ENCODE peak calls at places on chromosomes 7 and 10, in eight cellular contexts. O, B, K, W, P, E, I and U are unnamed samples.

GRCh38 chr7:27113991-27114866 is 11.7 kb upstream of the HOXA2 start:
- DNase-seq in O (peak; percentile 67), P (no peak), I (no peak), K (no peak), B (peak; percentile 46), W (no peak), E (no peak), U (no peak)

GRCh38 chr10:68221196-68221595 is 10.7 kb downstream of the ATOH7 start:
- DNase-seq in O (no peak), I (no peak), P (no peak), E (no peak), K (no peak), B (no peak), W (no peak), U (no peak)

GRCh38 chr10:126917375-126917774 is 12.1 kb downstream of the DOCK1 start:
- DNase-seq in B (no peak), P (no peak), K (peak; percentile 49), W (no peak), I (no peak), E (no peak), O (no peak), U (peak; percentile 35)

GRCh38 chr7:29319719-29320521 is 125.3 kb downstream of the CHN2 start:
- DNase-seq in E (no peak), B (no peak), I (no peak), P (peak; percentile 3), W (peak; percentile 87), O (no peak), K (no peak), U (no peak)

GRCh38 chr7:55565693-55566092 is 6.6 kb downstream of the VOPP1 start:
- DNase-seq in I (peak; percentile 58), B (no peak), W (no peak), K (no peak), E (no peak), P (no peak), O (no peak), U (no peak)

GRCh38 chr10:7484456-7485266 is 73.8 kb upstream of the SFMBT2 start:
- DNase-seq in O (no peak), I (peak; percentile 52), P (peak; percentile 75), K (no peak), E (no peak), B (no peak), W (no peak), U (no peak)

GRCh38 chr7:18179058-18179457 is 151.4 kb upstream of the PRPS1L1 start:
- DNase-seq in W (no peak), B (no peak), O (no peak), I (no peak), K (no peak), E (no peak), P (no peak), U (no peak)

GRCh38 chr10:88385601-88386203 is 197.4 kb downstream of the RNLS start:
- DNase-seq in O (peak; percentile 13), K (peak; percentile 89), E (peak; percentile 32), I (peak; percentile 85), P (peak; percentile 96), W (no peak), B (peak; percentile 37), U (no peak)

GRCh38 chr7:5657901-5658300 is 123.6 kb downstream of the RNF216 start:
- DNase-seq in I (no peak), W (no peak), P (no peak), E (no peak), B (no peak), O (no peak), K (no peak), U (no peak)

GRCh38 chr7:127900735-127901685 is 130.2 kb downstream of the LRRC4 start:
- DNase-seq in W (no peak), E (no peak), O (no peak), K (peak; percentile 39), I (no peak), P (no peak), B (no peak), U (no peak)

GRCh38 chr10:119775529-119775928 is 49.7 kb downstream of the INPP5F start:
- DNase-seq in B (no peak), W (no peak), P (no peak), E (no peak), K (no peak), O (no peak), I (no peak), U (no peak)

GRCh38 chr7:126700807-126701604 is 551.7 kb downstream of the GRM8 start:
- DNase-seq in B (no peak), I (no peak), P (no peak), O (no peak), E (peak; percentile 91), W (peak; percentile 98), K (no peak), U (no peak)

GRCh38 chr10:48285710-48286109 is 11.2 kb upstream of the FRMPD2 start:
- DNase-seq in W (peak; percentile 35), I (no peak), O (no peak), K (no peak), P (no peak), B (no peak), E (no peak), U (no peak)

GRCh38 chr10:306654-307185 is 171.5 kb downstream of the ZMYND11 start:
- DNase-seq in B (no peak), I (no peak), W (no peak), O (no peak), K (no peak), E (no peak), P (peak; percentile 91), U (no peak)

GRCh38 chr7:92135100-92135429 is 788 bp upstream of the CYP51A1 start:
- DNase-seq in K (peak; percentile 28), I (no peak), O (no peak), P (peak; percentile 33), W (peak; percentile 45), E (peak; percentile 40), B (no peak), U (no peak)

GRCh38 chr10:118459642-118460193 is 117.6 kb upstream of the FAM204A start:
- DNase-seq in I (peak; percentile 89), B (peak; percentile 52), K (peak; percentile 59), W (peak; percentile 72), E (peak; percentile 59), P (peak; percentile 62), O (peak; percentile 27), U (peak; percentile 19)

GRCh38 chr10:72068901-72069446 is 19.4 kb downstream of the SPOCK2 start:
- DNase-seq in I (no peak), W (no peak), P (no peak), E (peak; percentile 14), B (peak; percentile 91), K (no peak), O (no peak), U (no peak)

GRCh38 chr7:133602291-133602690 is 349.4 kb downstream of the EXOC4 start:
- DNase-seq in O (no peak), E (no peak), B (no peak), I (no peak), K (no peak), W (peak; percentile 27), P (no peak), U (no peak)

GRCh38 chr10:13717571-13717935 is 130.8 kb downstream of the PRPF18 start:
- DNase-seq in O (no peak), I (no peak), P (no peak), B (no peak), E (no peak), K (no peak), W (no peak), U (no peak)

GRCh38 chr10:28808693-28809092 is 131.4 kb downstream of the BAMBI start:
- DNase-seq in P (no peak), W (no peak), O (no peak), K (no peak), E (no peak), B (no peak), I (no peak), U (no peak)

GRCh38 chr10:28812384-28813372 is 135.4 kb downstream of the BAMBI start:
- DNase-seq in P (no peak), O (no peak), B (no peak), I (no peak), K (no peak), W (no peak), E (no peak), U (no peak)

GRCh38 chr10:28807760-28808613 is 130.7 kb downstream of the BAMBI start:
- DNase-seq in K (no peak), B (no peak), I (no peak), E (peak; percentile 90), O (no peak), W (no peak), P (no peak), U (no peak)

GRCh38 chr10:28811639-28812349 is 134.5 kb downstream of the BAMBI start:
- DNase-seq in B (no peak), W (no peak), E (no peak), K (no peak), I (no peak), P (no peak), O (no peak), U (no peak)

GRCh38 chr10:28810062-28810870 is 132.9 kb downstream of the BAMBI start:
- DNase-seq in O (no peak), I (no peak), K (no peak), P (no peak), B (no peak), E (peak; percentile 50), W (no peak), U (no peak)
- H3K4me3 ChIP-seq in O (no peak overlapping the region), I (no peak overlapping the region), K (no peak overlapping the region), P (no peak overlapping the region), B (no peak overlapping the region), E (no peak overlapping the region), W (no peak overlapping the region), U (no peak overlapping the region)

DNA sequence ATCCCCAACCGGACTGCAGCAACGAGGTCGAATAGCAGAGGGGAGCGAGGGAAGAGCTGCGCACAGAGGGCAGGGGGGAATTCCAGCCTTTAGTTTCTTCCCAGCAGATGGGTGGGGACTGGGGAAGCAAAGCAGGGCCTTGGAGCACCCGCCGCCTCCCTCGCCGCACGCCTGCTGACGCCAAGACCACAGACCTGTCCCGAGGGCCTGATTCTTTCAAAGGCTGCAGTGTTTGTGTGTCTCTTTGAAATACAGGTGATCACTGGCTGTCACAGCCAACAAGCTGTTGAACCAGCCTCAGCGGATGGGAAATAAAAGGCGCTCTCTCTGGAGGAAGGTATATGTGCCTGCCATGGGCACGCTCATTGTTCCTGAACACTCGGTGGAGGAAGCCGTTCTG is 119.3 kb downstream of the FAM53B start:
- DNase-seq in I (no peak), W (no peak), K (no peak), E (no peak), P (no peak), O (no peak), B (no peak), U (no peak)
- H3K4me3 ChIP-seq in I (no peak overlapping the region), W (no peak overlapping the region), K (no peak overlapping the region), E (no peak overlapping the region), P (no peak overlapping the region), O (no peak overlapping the region), B (no peak overlapping the region), U (no peak overlapping the region)

GRCh38 chr7:75967055-75967454 is 27.3 kb downstream of the TMEM120A start:
- DNase-seq in B (peak; percentile 51), K (no peak), P (no peak), E (no peak), O (no peak), W (no peak), I (no peak), U (no peak)
- H3K4me3 ChIP-seq in B (no peak overlapping the region), K (peak overlapping the region; percentile 6), P (no peak overlapping the region), E (no peak overlapping the region), O (peak overlapping the region; percentile 66), W (no peak overlapping the region), I (no peak overlapping the region), U (no peak overlapping the region)

DNA sequence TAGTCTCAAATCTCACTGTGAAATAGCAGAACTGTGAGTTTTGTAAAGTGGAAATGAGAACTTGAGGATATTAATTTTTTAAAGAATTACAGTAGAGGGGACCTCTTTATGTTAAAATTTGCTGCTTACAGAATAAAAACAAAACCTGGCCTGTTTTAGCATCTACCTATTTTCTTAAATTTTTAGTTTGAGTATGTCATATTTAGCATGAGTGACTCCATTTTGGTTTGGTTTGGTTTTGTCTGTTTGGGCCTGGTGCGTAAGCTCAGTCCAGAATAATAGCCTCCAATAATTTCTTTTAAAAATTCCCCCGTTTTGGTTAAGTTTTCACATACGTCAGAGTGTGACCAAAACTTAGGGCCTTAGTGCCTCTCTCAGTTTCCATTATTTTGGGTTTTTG is 152.0 kb upstream of the ZNF92 start:
- DNase-seq in P (no peak), O (no peak), B (no peak), W (no peak), K (no peak), E (no peak), I (no peak), U (no peak)
- H3K4me3 ChIP-seq in P (no peak overlapping the region), O (no peak overlapping the region), B (no peak overlapping the region), W (no peak overlapping the region), K (no peak overlapping the region), E (no peak overlapping the region), I (no peak overlapping the region), U (no peak overlapping the region)